ENCODE peak calls at places on chromosome 6, in nine cellular contexts. Z is K562, L is A549, A is stomach, T is upper lobe of left lung, U is suprapubic skin, P is H1, Q is tibial nerve, D is sigmoid colon. F is an unnamed sample.

GRCh38 chr6:106510090-106510970 is 119.0 kb downstream of the RTN4IP1 start:
- DNase-seq in L (peak), T (peak), D (peak), Q (no peak), Z (no peak), U (peak), A (peak), P (no peak), F (peak)

GRCh38 chr6:162849269-162849668 is 121.5 kb downstream of the PACRG start:
- DNase-seq in U (no peak), P (no peak), D (no peak), A (no peak), Z (no peak), L (no peak), T (no peak), Q (no peak), F (no peak)

GRCh38 chr6:89475106-89475505 is 42.2 kb downstream of the ANKRD6 start:
- DNase-seq in P (no peak), U (no peak), Z (no peak), A (no peak), D (no peak), Q (no peak), L (no peak), T (no peak), F (no peak)

GRCh38 chr6:80438728-80439127 is 332.3 kb downstream of the BCKDHB start:
- DNase-seq in L (peak), D (no peak), Z (no peak), T (no peak), A (no peak), U (no peak), Q (no peak), P (peak), F (no peak)

GRCh38 chr6:166307082-166307980 is 861 bp downstream of the PRR18 start:
- DNase-seq in P (no peak), Z (no peak), L (no peak), Q (no peak), T (no peak), D (no peak), U (no peak), A (no peak), F (no peak)

GRCh38 chr6:167401525-167402194 is 76.8 kb downstream of the TTLL2 start:
- DNase-seq in U (no peak), A (peak), P (no peak), Q (no peak), Z (no peak), L (no peak), T (peak), D (no peak), F (no peak)

GRCh38 chr6:106360989-106361430 is 493 bp downstream of the CRYBG1 start:
- DNase-seq in P (peak), D (no peak), A (no peak), L (no peak), Q (no peak), Z (no peak), U (no peak), T (peak), F (peak)

GRCh38 chr6:26118999-26119398 is 31.8 kb downstream of the HFE start:
- DNase-seq in D (no peak), L (no peak), P (no peak), A (peak), U (no peak), T (no peak), Z (no peak), Q (no peak), F (no peak)

GRCh38 chr6:2760882-2761842 is 4.0 kb upstream of the WRNIP1 start:
- DNase-seq in L (no peak), P (no peak), D (no peak), T (no peak), U (no peak), Z (peak), Q (no peak), A (no peak), F (no peak)

GRCh38 chr6:1786455-1787108 is 176.9 kb downstream of the FOXC1 start:
- DNase-seq in Z (no peak), P (no peak), A (no peak), U (no peak), Q (no peak), T (no peak), L (no peak), D (no peak), F (no peak)

GRCh38 chr6:37546141-37546871 is 46.6 kb upstream of the CCDC167 start:
- DNase-seq in D (no peak), L (no peak), P (no peak), Z (no peak), Q (no peak), A (no peak), T (no peak), U (no peak), F (no peak)

GRCh38 chr6:14276667-14277404 is 159.3 kb downstream of the CD83 start:
- DNase-seq in Z (no peak), U (no peak), P (no peak), L (no peak), Q (no peak), D (no peak), A (no peak), T (no peak), F (no peak)

GRCh38 chr6:150672792-150673191 is 73.1 kb downstream of the PLEKHG1 start:
- DNase-seq in P (no peak), T (no peak), Q (no peak), L (no peak), A (no peak), D (no peak), Z (no peak), U (no peak), F (no peak)

GRCh38 chr6:4678506-4679300 is 97.5 kb upstream of the CDYL start:
- DNase-seq in T (no peak), L (no peak), P (no peak), Q (no peak), A (no peak), D (no peak), U (no peak), Z (no peak), F (no peak)

GRCh38 chr6:144013486-144013909 is 5.4 kb upstream of the PLAGL1 start:
- DNase-seq in D (peak), T (peak), Q (peak), U (peak), P (no peak), A (peak), Z (peak), L (peak), F (peak)

GRCh38 chr6:46454691-46455090 is 36.6 kb downstream of the RCAN2 start:
- DNase-seq in A (no peak), T (no peak), Q (no peak), L (no peak), U (no peak), D (no peak), Z (no peak), P (no peak), F (no peak)

GRCh38 chr6:41049955-41050354 is 3.0 kb upstream of the APOBEC2 start:
- DNase-seq in P (no peak), Q (no peak), L (no peak), T (no peak), A (no peak), Z (no peak), D (no peak), U (no peak), F (no peak)

GRCh38 chr6:3340358-3340798 is 81.6 kb downstream of the PSMG4 start:
- DNase-seq in P (no peak), Q (peak), A (no peak), T (no peak), L (no peak), Z (no peak), D (no peak), U (no peak), F (no peak)

GRCh38 chr6:129195666-129196065 is 312.7 kb downstream of the LAMA2 start:
- DNase-seq in L (no peak), Z (no peak), U (no peak), T (no peak), Q (no peak), D (no peak), P (peak), A (no peak), F (no peak)

GRCh38 chr6:142474446-142475289 is 172.9 kb downstream of the ADGRG6 start:
- DNase-seq in P (peak), Z (peak), U (no peak), L (peak), D (no peak), Q (peak), T (no peak), A (peak), F (peak)

GRCh38 chr6:148776321-148776966 is 29.6 kb downstream of the UST start:
- DNase-seq in L (peak), D (no peak), Q (no peak), P (no peak), T (no peak), A (no peak), Z (no peak), U (no peak), F (no peak)

GRCh38 chr6:110878751-110879539 is 4.4 kb downstream of the AMD1 start:
- DNase-seq in U (no peak), A (no peak), P (no peak), T (peak), D (no peak), Z (peak), Q (peak), L (peak), F (no peak)

GRCh38 chr6:41176189-41176588 is 13.3 kb upstream of the TREM2 start:
- DNase-seq in L (no peak), D (no peak), P (no peak), A (no peak), U (no peak), T (no peak), Z (no peak), Q (no peak), F (no peak)

GRCh38 chr6:157741889-157742615 is 81.0 kb upstream of the SNX9 start:
- DNase-seq in U (no peak), T (no peak), Q (no peak), L (no peak), Z (no peak), D (peak), P (no peak), A (no peak), F (peak)

GRCh38 chr6:17389274-17389847 is 4.0 kb upstream of the CAP2 start:
- DNase-seq in L (no peak), Q (no peak), D (no peak), A (no peak), U (no peak), Z (no peak), T (no peak), P (no peak), F (no peak)

GRCh38 chr6:161265554-161265953 is 8.3 kb downstream of the AGPAT4 start:
- DNase-seq in L (no peak), D (peak), U (no peak), P (no peak), Z (peak), T (no peak), A (no peak), Q (no peak), F (no peak)

GRCh38 chr6:169271158-169271936 is 17.7 kb upstream of the THBS2 start:
- DNase-seq in T (no peak), Q (no peak), Z (no peak), U (no peak), A (no peak), D (peak), L (no peak), P (no peak), F (no peak)

GRCh38 chr6:169266261-169266660 is 12.6 kb upstream of the THBS2 start:
- DNase-seq in D (no peak), A (no peak), Q (no peak), P (no peak), L (no peak), Z (no peak), U (no peak), T (no peak), F (no peak)

GRCh38 chr6:169266746-169267629 is 13.3 kb upstream of the THBS2 start:
- DNase-seq in T (no peak), P (no peak), U (no peak), Z (no peak), D (no peak), Q (no peak), L (no peak), A (no peak), F (no peak)

GRCh38 chr6:169265486-169266131 is 12.0 kb upstream of the THBS2 start:
- DNase-seq in A (no peak), P (no peak), L (no peak), Q (no peak), U (no peak), D (no peak), Z (no peak), T (no peak), F (no peak)

DNA sequence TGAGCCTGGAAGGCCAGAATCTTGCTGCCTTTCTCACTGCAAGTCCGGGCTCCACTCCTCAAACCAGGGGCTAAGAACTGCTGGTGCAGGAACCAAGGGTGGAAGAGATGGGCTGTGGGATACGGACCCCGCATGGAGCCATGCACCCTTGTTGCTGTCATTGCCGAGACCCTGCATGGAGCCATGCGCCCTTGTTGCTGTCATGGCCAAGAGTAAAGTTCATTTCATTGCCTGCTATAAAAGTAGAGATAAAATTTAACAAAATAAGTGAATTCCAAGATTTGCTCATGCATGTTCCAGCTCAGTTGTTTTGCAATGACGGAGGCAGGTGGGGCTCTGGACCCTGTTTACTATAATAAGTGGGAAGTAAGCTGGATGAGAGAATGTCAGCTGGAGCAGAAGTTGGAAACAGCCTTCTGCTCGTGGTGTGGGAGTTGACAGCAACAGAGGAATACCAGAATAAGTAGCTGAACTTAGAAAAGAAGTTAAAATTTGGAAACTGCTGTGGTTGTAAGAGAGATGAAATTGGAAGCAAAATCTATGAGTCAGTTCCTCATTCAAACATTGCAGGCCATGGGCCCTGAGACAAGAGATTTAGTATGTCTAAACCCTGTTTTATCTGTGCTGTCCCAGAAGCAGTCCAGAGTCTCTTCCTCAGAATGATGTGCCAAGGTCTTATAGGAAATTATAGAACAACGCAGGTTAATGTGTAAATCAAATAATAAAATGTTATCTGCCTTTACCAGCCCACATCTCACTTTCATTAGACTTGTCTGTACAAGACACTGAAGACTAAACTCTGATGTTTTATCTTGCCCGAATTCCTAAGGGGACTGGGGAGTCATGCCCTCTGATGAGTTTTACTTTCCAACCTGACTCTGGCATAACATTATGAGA is 15.8 kb upstream of the THBS2 start:
- DNase-seq in P (no peak), D (peak), L (no peak), U (no peak), Q (peak), T (no peak), A (no peak), Z (no peak), F (peak)
- TF ChIP-seq EP300 in P (no peak), D (no peak), L (no peak), U (no peak), Q (no peak), T (no peak), A (no peak), Z (no peak), F (peak)

GRCh38 chr6:170505306-170505705 is 47.8 kb downstream of the PSMB1 start:
- DNase-seq in A (no peak), U (no peak), Z (no peak), L (no peak), Q (no peak), T (no peak), D (no peak), P (no peak), F (no peak)
- H3K27ac ChIP-seq in A (no peak), U (no peak), Z (no peak), L (no peak), Q (no peak), T (no peak), D (no peak), P (no peak), F (no peak)

GRCh38 chr6:21390537-21391213 is 202.9 kb upstream of the SOX4 start:
- DNase-seq in U (no peak), A (no peak), Z (no peak), P (no peak), L (no peak), D (no peak), T (no peak), Q (no peak), F (no peak)
- TF ChIP-seq POLR2A in U (no peak), A (no peak), Z (no peak), P (no peak), L (no peak), D (no peak), T (no peak), Q (no peak), F (no peak)

DNA sequence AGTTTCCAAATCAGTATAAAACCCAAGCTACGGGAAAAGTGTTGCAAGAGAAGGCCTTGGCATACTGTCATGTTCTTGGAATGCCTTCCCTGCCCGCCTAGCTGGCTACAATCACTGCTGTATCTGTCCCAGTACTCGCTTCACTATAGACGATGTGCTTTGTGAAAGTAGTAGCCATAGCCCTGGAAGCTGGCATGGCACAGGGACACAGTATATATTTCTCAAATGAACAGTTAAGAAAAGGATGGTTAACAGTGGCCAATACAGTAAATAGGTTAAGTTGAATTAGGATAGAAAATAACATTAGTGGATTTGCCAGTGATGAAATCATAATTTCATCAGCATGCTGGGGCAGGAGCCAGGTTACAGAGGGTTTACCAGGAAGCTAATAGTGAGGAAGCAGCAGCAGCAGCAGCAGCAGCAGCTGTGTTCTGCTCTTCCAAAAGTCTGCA is 499.3 kb downstream of the CDKAL1 start:
- DNase-seq in T (no peak), P (no peak), Q (peak), L (no peak), A (no peak), U (no peak), Z (no peak), D (peak), F (peak)
- TF ChIP-seq EP300 in T (no peak), P (no peak), Q (no peak), L (no peak), A (no peak), U (no peak), Z (no peak), D (no peak), F (no peak)

F was measured in ovary.